ENCODE peak calls at places on chromosomes 2 and 18, in eight cellular contexts. M, W, P, T, Y, R, Q and F are unnamed samples.

GRCh38 chr2:196918927-196919326 is 7.6 kb downstream of the PGAP1 start:
- DNase-seq in M (no peak), W (no peak), P (no peak), T (no peak), Y (no peak), R (no peak), Q (no peak), F (no peak)

GRCh38 chr2:37500031-37500430 is 155.6 kb downstream of the QPCT start:
- DNase-seq in M (no peak), W (no peak), P (no peak), T (no peak), Y (peak; percentile 77), R (no peak), Q (no peak), F (no peak)

GRCh38 chr2:237943395-237944094 is 23.3 kb upstream of the UBE2F start:
- DNase-seq in M (no peak), W (no peak), P (no peak), T (no peak), Y (no peak), R (no peak), Q (no peak), F (no peak)

GRCh38 chr2:232076736-232077135 is 115.2 kb downstream of the DIS3L2 start:
- DNase-seq in M (no peak), W (no peak), P (no peak), T (no peak), Y (no peak), R (no peak), Q (no peak), F (no peak)

GRCh38 chr2:188028739-188029138 is 262.9 kb upstream of the GULP1 start:
- DNase-seq in M (no peak), W (no peak), P (no peak), T (no peak), Y (no peak), R (no peak), Q (no peak), F (no peak)

GRCh38 chr18:3266062-3266608 is 4.2 kb downstream of the MYL12B start:
- DNase-seq in M (no peak), W (no peak), P (no peak), T (no peak), Y (no peak), R (no peak), Q (no peak), F (no peak)

GRCh38 chr2:190789074-190790004 is 91.3 kb upstream of the GLS start:
- DNase-seq in M (no peak), W (no peak), P (no peak), T (peak; percentile 38), Y (no peak), R (no peak), Q (no peak), F (peak; percentile 9)

GRCh38 chr2:208984376-208985100 is 439.3 kb upstream of the MAP2 start:
- DNase-seq in M (no peak), W (peak; percentile 11), P (no peak), T (no peak), Y (peak; percentile 11), R (no peak), Q (no peak), F (no peak)

GRCh38 chr2:234500394-234501006 is 3.6 kb upstream of the ARL4C start:
- DNase-seq in M (peak; percentile 27), W (peak; percentile 42), P (peak; percentile 79), T (peak; percentile 66), Y (peak; percentile 38), R (peak; percentile 43), Q (peak; percentile 69), F (peak; percentile 62)

GRCh38 chr2:61328707-61329251 is 142.1 kb downstream of the USP34 start:
- DNase-seq in M (no peak), W (no peak), P (no peak), T (no peak), Y (peak; percentile 4), R (no peak), Q (no peak), F (no peak)

GRCh38 chr2:23388292-23388691 is 3.3 kb downstream of the KLHL29 start:
- DNase-seq in M (no peak), W (no peak), P (no peak), T (no peak), Y (no peak), R (no peak), Q (no peak), F (no peak)

GRCh38 chr2:6863792-6864191 is 1.9 kb downstream of the CMPK2 start:
- DNase-seq in M (peak; percentile 29), W (no peak), P (no peak), T (no peak), Y (no peak), R (no peak), Q (peak; percentile 53), F (no peak)

GRCh38 chr2:41870948-41871522 is 176.8 kb upstream of the PKDCC start:
- DNase-seq in M (no peak), W (no peak), P (peak; percentile 40), T (no peak), Y (peak; percentile 32), R (peak; percentile 44), Q (peak; percentile 54), F (peak; percentile 37)
- TF ChIP-seq CTCF in M (peak; percentile 44), W (no peak), P (peak; percentile 60), T (peak; percentile 22), Y (no peak), R (peak; percentile 27), Q (peak; percentile 58), F (peak; percentile 37)

DNA sequence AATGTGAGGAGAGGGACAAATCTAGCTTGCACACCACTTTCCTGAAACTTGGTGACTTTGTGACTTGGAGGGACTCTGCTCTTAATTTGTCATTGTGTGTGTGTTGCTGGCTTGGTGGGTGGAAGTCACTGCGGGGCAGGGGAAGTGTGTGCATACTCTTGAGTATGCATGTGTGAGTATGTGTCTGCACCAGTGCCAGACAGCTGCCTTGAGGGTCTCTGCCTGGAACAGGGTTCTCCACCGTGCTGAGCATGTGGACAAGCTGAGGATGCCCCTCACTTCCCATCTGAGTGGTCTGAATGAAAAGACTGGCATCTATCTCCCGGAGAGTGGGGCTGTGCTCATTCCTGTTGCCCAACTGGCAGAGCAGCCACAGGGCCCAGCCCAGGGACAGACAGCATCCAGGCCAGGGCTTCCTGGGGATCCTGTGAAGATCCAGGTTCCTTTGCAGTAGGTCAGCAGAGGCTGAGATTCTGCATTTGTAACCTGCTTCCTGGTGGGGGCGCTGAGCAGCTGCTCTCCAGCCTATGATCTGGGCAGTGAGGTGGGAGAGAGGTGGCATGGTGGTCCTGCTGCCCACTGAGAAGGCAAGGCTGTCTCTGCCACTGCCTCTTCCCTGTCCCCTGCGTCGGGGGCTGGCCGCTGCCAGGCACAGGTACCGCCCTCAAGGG is 138.9 kb upstream of the HAAO start:
- DNase-seq in M (no peak), W (no peak), P (no peak), T (peak; percentile 64), Y (no peak), R (no peak), Q (peak; percentile 32), F (peak; percentile 77)
- TF ChIP-seq CTCF in M (peak; percentile 18), W (no peak), P (peak; percentile 22), T (peak; percentile 90), Y (peak; percentile 14), R (no peak), Q (peak; percentile 35), F (peak; percentile 85)

DNA sequence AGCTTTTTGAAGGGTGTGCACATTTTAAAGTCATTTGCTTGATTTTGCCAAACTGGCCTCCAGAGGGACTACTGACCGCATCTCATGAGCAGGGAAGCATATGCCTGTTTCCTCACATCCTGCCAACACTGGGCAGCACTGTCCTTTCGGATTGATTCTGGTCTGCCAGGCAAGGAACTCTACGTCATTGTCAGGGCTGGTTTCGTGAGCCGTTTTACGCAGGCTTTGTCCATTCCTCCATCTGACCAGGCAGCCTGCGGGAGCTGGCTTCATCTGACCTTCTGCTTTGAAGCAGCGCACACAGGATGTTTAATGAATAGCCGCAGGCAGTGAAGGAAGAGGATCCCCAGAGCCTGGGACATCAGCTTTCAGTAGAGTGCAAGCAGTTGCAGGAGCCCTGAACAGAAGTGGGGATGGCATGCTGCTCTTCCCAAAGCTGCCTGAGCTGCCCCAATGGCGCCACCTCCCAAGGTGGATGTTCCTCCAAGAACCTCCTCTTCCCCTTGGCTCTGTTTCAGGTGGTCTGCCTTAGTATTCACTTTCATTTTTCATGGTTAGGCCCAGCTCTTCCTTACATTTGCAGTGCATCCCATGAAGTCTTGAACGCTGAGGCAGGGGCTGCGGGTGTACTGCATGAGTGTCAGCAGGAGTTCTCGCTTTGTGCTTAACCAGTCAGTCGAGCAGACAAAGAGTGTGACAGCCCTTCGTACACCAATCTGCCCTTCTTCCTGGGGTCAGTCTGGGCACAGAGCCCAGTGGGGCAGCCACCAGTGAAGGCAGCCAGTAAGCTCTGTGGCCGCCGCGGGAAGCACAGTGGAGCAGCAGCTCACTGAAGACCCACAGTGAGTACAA is 46.5 kb upstream of the SEMA4C start:
- DNase-seq in M (no peak), W (no peak), P (no peak), T (no peak), Y (no peak), R (no peak), Q (no peak), F (no peak)
- TF ChIP-seq CTCF in M (peak; percentile 1), W (no peak), P (no peak), T (peak; percentile 9), Y (peak; percentile 5), R (peak; percentile 26), Q (no peak), F (no peak)

DNA sequence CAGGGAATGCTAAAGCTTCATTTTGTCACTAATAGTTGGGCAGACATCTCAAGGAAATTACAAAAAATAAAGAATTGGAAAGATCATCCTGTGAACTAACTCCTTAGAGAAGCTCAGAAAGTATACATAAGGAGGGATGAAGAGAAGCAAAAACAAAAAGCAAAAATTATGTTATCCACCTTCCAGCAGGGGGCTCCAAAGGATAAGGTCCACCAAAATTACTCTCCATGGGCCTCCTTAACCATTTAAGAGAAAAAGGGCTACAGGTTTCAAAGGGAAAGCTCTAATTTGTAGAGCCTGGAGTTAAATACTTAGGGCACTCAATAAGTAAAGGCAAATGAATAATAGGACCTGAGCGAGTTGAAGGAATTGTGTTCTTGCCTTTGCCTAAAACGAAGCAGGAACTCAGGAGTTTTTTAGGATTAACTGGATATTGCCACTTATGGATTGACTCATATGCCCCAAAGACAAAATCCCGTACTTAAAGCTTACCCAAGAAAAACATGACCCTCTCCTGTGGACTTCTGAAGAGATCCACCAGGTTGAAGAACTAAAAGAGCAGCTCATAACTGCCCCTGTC is 1167.9 kb downstream of the DSC3 start:
- DNase-seq in M (no peak), W (peak; percentile 58), P (peak; percentile 42), T (peak; percentile 52), Y (peak; percentile 16), R (no peak), Q (peak; percentile 51), F (peak; percentile 31)
- TF ChIP-seq CTCF in M (peak; percentile 24), W (peak; percentile 62), P (peak; percentile 37), T (peak; percentile 61), Y (peak; percentile 63), R (no peak), Q (peak; percentile 58), F (peak; percentile 48)

DNA sequence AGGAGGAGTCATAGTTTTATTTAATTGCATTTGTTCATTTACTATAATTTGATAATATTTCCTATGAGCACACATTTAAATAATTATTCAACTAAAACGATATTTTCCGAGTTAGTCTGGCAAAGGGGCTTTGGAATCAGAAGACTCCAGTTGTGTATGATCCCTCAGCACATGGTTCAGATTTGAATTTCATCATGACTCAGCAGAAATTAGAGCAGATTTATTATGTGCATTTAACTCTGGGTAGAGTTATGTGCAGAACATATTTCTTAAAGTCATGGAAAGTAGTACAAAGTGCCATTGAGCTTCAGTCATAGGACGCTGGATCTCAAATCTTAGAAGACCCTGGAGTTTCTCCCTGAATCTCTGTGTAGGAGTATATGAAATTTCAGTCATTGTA is 106.7 kb downstream of the ADCYAP1 start:
- DNase-seq in M (no peak), W (no peak), P (peak; percentile 53), T (no peak), Y (no peak), R (no peak), Q (no peak), F (no peak)
- TF ChIP-seq CTCF in M (no peak), W (no peak), P (no peak), T (no peak), Y (no peak), R (no peak), Q (no peak), F (no peak)

GRCh38 chr2:128282976-128283810 is 35.5 kb downstream of the HS6ST1 start:
- DNase-seq in M (peak; percentile 17), W (no peak), P (no peak), T (no peak), Y (no peak), R (no peak), Q (peak; percentile 37), F (peak; percentile 76)
- TF ChIP-seq CTCF in M (peak; percentile 30), W (no peak), P (no peak), T (peak; percentile 54), Y (no peak), R (no peak), Q (no peak), F (peak; percentile 71)